ENCODE peak calls at places on chromosomes 3 and 15, in six cellular contexts. I, W, N, A, H and X are unnamed samples.

GRCh38 chr3:125129512-125129962 is 73.7 kb upstream of the HEG1 start:
- DNase-seq in A (no peak), I (no peak), W (no peak), H (peak; percentile 98), N (no peak), X (no peak)

GRCh38 chr3:129345971-129346370 is 67.3 kb downstream of the HMCES start:
- DNase-seq in I (no peak), A (no peak), W (no peak), H (no peak), N (no peak), X (no peak)

GRCh38 chr3:113277414-113277813 is 66.1 kb downstream of the BOC start:
- DNase-seq in H (no peak), W (no peak), I (no peak), N (no peak), A (no peak), X (no peak)

GRCh38 chr3:150341893-150342292 is 66.2 kb upstream of the TSC22D2 start:
- DNase-seq in N (no peak), W (no peak), I (no peak), A (no peak), H (no peak), X (no peak)

GRCh38 chr3:134991472-134992010 is 196.5 kb downstream of the EPHB1 start:
- DNase-seq in W (no peak), N (no peak), I (no peak), H (no peak), A (no peak), X (no peak)

GRCh38 chr15:85708402-85708932 is 86.3 kb downstream of the KLHL25 start:
- DNase-seq in H (no peak), W (peak; percentile 56), I (no peak), N (no peak), A (no peak), X (no peak)

GRCh38 chr3:53941945-53942344 is 50.3 kb upstream of the SELENOK start:
- DNase-seq in I (no peak), W (no peak), N (no peak), H (no peak), A (no peak), X (no peak)

GRCh38 chr3:33364531-33365128 is 75.6 kb downstream of the UBP1 start:
- DNase-seq in I (no peak), A (no peak), H (peak; percentile 50), W (no peak), N (no peak), X (no peak)

GRCh38 chr15:56042031-56042430 is 48.6 kb upstream of the NEDD4 start:
- DNase-seq in I (no peak), H (no peak), W (no peak), N (no peak), A (no peak), X (no peak)